ENCODE peak calls at places on chromosomes 3 and 15, in four cellular contexts. One of them, this sample, is unnamed.

GRCh38 chr15:57537951-57538506 is 53.7 kb upstream of the MYZAP start:
- DNase-seq in HepG2: no peak
- DNase-seq in K562: no peak
- DNase-seq in SK-N-SH: no peak
- DNase-seq in this sample: no peak

GRCh38 chr3:190443257-190443656 is 6.4 kb downstream of the TMEM207 start:
- DNase-seq in HepG2: peak
- DNase-seq in K562: no peak
- DNase-seq in SK-N-SH: no peak
- DNase-seq in this sample: no peak

GRCh38 chr3:114557791-114558190 is 264.0 kb downstream of the TIGIT start:
- DNase-seq in HepG2: no peak
- DNase-seq in K562: no peak
- DNase-seq in SK-N-SH: no peak
- DNase-seq in this sample: no peak

GRCh38 chr3:114128231-114128630 is 50.6 kb downstream of the DRD3 start:
- DNase-seq in HepG2: no peak
- DNase-seq in K562: no peak
- DNase-seq in SK-N-SH: no peak
- DNase-seq in this sample: no peak

GRCh38 chr3:9157651-9158383 is 91.6 kb downstream of the SRGAP3 start:
- DNase-seq in HepG2: no peak
- DNase-seq in K562: no peak
- DNase-seq in SK-N-SH: no peak
- DNase-seq in this sample: no peak

GRCh38 chr15:92117301-92117731 is 263.8 kb downstream of the SLCO3A1 start:
- DNase-seq in HepG2: no peak
- DNase-seq in K562: no peak
- DNase-seq in SK-N-SH: no peak
- DNase-seq in this sample: no peak

GRCh38 chr15:91263632-91264477 is 163.8 kb downstream of the SV2B start:
- DNase-seq in HepG2: no peak
- DNase-seq in K562: no peak
- DNase-seq in SK-N-SH: no peak
- DNase-seq in this sample: no peak

GRCh38 chr3:144431134-144431533 is 459.5 kb downstream of the DIPK2A start:
- DNase-seq in HepG2: no peak
- DNase-seq in K562: no peak
- DNase-seq in SK-N-SH: no peak
- DNase-seq in this sample: no peak

GRCh38 chr3:131402391-131403039 is 20.9 kb downstream of the NUDT16 start:
- DNase-seq in HepG2: no peak
- DNase-seq in K562: no peak
- DNase-seq in SK-N-SH: no peak
- DNase-seq in this sample: no peak

GRCh38 chr3:123353852-123354238 is 95.0 kb downstream of the ADCY5 start:
- DNase-seq in HepG2: no peak
- DNase-seq in K562: no peak
- DNase-seq in SK-N-SH: no peak
- DNase-seq in this sample: no peak

GRCh38 chr15:66588971-66589370 is 23.2 kb upstream of the LCTL start:
- DNase-seq in HepG2: no peak
- DNase-seq in K562: no peak
- DNase-seq in SK-N-SH: no peak
- DNase-seq in this sample: no peak

GRCh38 chr15:66592505-66593218 is 26.9 kb upstream of the LCTL start:
- DNase-seq in HepG2: no peak
- DNase-seq in K562: peak
- DNase-seq in SK-N-SH: no peak
- DNase-seq in this sample: no peak

GRCh38 chr15:66591322-66591862 is 25.6 kb upstream of the LCTL start:
- DNase-seq in HepG2: no peak
- DNase-seq in K562: no peak
- DNase-seq in SK-N-SH: no peak
- DNase-seq in this sample: no peak

GRCh38 chr15:66588537-66588936 is 22.7 kb upstream of the LCTL start:
- DNase-seq in HepG2: no peak
- DNase-seq in K562: peak
- DNase-seq in SK-N-SH: no peak
- DNase-seq in this sample: no peak

GRCh38 chr15:66590435-66590834 is 24.6 kb upstream of the LCTL start:
- DNase-seq in HepG2: no peak
- DNase-seq in K562: no peak
- DNase-seq in SK-N-SH: no peak
- DNase-seq in this sample: no peak
- TF ChIP-seq FOXM1 in HepG2: no peak
- TF ChIP-seq FOXM1 in K562: no peak
- TF ChIP-seq FOXM1 in SK-N-SH: no peak
- TF ChIP-seq FOXM1 in this sample: no peak

DNA sequence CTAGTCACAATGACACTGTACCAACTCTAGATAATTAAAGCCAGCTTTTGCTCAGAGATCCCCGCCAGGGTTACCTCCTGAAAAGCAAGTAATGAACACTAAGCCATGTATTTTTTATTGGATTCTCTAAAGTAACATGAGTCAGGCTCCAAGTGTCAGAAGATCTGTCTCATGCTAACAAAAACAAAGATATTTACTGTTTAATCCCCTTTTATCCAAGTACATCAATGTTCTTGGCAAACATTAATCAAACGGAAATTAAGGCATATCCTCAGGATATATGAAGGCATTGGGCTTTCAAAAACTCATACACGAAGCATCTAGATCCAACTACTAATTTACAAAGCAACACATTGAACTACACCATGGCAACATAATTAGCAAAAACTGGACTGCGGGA is 37.2 kb downstream of the MYO5A start:
- DNase-seq in HepG2: no peak
- DNase-seq in K562: no peak
- DNase-seq in SK-N-SH: no peak
- DNase-seq in this sample: no peak
- TF ChIP-seq POLR2AphosphoS5 in HepG2: no peak
- TF ChIP-seq POLR2AphosphoS5 in K562: no peak
- TF ChIP-seq POLR2AphosphoS5 in SK-N-SH: no peak
- TF ChIP-seq POLR2AphosphoS5 in this sample: no peak

GRCh38 chr3:134847349-134847748 is 52.3 kb downstream of the EPHB1 start:
- DNase-seq in HepG2: no peak
- DNase-seq in K562: no peak
- DNase-seq in SK-N-SH: no peak
- DNase-seq in this sample: no peak

GRCh38 chr3:134849561-134849960 is 54.5 kb downstream of the EPHB1 start:
- DNase-seq in HepG2: no peak
- DNase-seq in K562: no peak
- DNase-seq in SK-N-SH: no peak
- DNase-seq in this sample: no peak

GRCh38 chr3:134850761-134851160 is 55.7 kb downstream of the EPHB1 start:
- DNase-seq in HepG2: no peak
- DNase-seq in K562: no peak
- DNase-seq in SK-N-SH: no peak
- DNase-seq in this sample: no peak

GRCh38 chr3:134846084-134846483 is 51.0 kb downstream of the EPHB1 start:
- DNase-seq in HepG2: no peak
- DNase-seq in K562: no peak
- DNase-seq in SK-N-SH: no peak
- DNase-seq in this sample: no peak

GRCh38 chr3:134846943-134847342 is 51.9 kb downstream of the EPHB1 start:
- DNase-seq in HepG2: peak
- DNase-seq in K562: no peak
- DNase-seq in SK-N-SH: no peak
- DNase-seq in this sample: no peak
- TF ChIP-seq FOXM1 in HepG2: no peak
- TF ChIP-seq FOXM1 in K562: no peak
- TF ChIP-seq FOXM1 in SK-N-SH: no peak
- TF ChIP-seq FOXM1 in this sample: no peak

GRCh38 chr15:70892912-70893560 is 410 bp downstream of the LRRC49 start:
- DNase-seq in HepG2: peak
- DNase-seq in K562: no peak
- DNase-seq in SK-N-SH: peak
- DNase-seq in this sample: no peak

GRCh38 chr15:70892002-70892911 is at the start of the genes LRRC49 and THAP10:
- DNase-seq in HepG2: peak
- DNase-seq in K562: peak
- DNase-seq in SK-N-SH: peak
- DNase-seq in this sample: peak
- TF ChIP-seq POLR2AphosphoS5 in HepG2: peak
- TF ChIP-seq POLR2AphosphoS5 in K562: no peak
- TF ChIP-seq POLR2AphosphoS5 in SK-N-SH: peak
- TF ChIP-seq POLR2AphosphoS5 in this sample: no peak

DNA sequence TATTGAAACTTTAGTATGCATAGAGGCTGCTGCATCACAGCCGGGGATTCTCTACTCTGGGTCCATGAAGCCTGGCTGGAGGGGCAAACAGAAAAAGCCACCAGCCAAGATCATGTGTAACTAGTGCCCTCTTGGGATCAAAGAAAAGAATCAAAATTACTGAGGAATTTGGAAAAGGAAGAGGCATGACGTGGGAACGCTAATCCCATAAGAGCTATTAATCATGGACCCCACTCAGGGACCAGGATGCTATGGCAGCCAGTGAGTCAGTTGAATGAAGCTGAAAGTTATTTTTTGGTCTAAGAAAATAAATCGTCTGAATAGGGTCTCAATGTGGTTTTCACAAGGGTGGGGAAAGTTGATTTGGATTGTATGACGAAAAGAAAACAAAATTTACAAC is 1165.1 kb downstream of the ROBO2 start:
- DNase-seq in HepG2: peak
- DNase-seq in K562: no peak
- DNase-seq in SK-N-SH: no peak
- DNase-seq in this sample: no peak
- TF ChIP-seq FOXM1 in HepG2: no peak
- TF ChIP-seq FOXM1 in K562: no peak
- TF ChIP-seq FOXM1 in SK-N-SH: no peak
- TF ChIP-seq FOXM1 in this sample: no peak

GRCh38 chr3:177917234-177917861 is 618.9 kb upstream of the KCNMB2 start:
- DNase-seq in HepG2: no peak
- DNase-seq in K562: no peak
- DNase-seq in SK-N-SH: no peak
- DNase-seq in this sample: no peak

GRCh38 chr3:177916461-177916860 is 619.8 kb upstream of the KCNMB2 start:
- DNase-seq in HepG2: no peak
- DNase-seq in K562: no peak
- DNase-seq in SK-N-SH: no peak
- DNase-seq in this sample: no peak

DNA sequence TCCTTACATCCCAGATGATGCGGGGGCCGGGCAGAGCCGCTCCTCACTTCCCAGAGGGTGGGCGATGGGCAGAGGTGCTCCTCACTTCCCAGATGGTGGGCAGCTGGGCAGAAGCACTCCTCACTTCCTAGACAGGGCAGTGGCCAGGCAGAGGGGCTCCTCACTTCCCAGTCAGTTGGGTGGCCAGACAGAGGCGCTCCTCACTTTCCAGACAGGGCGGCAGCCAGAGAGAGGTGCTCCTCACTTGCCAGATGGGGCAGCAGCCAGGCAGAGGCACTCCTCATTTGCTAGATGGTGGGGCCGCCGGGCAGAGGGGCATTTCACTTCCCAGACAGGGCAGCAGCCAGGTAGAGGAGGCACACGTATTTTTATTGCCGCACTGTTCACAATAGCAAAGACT is 622.0 kb upstream of the KCNMB2 start:
- DNase-seq in HepG2: no peak
- DNase-seq in K562: no peak
- DNase-seq in SK-N-SH: no peak
- DNase-seq in this sample: no peak
- TF ChIP-seq POLR2AphosphoS5 in HepG2: no peak
- TF ChIP-seq POLR2AphosphoS5 in K562: no peak
- TF ChIP-seq POLR2AphosphoS5 in SK-N-SH: no peak
- TF ChIP-seq POLR2AphosphoS5 in this sample: no peak

GRCh38 chr3:194769020-194769643 is 83.4 kb downstream of the FAM43A start:
- DNase-seq in HepG2: peak
- DNase-seq in K562: peak
- DNase-seq in SK-N-SH: peak
- DNase-seq in this sample: peak

GRCh38 chr3:194768586-194768985 is 82.9 kb downstream of the FAM43A start:
- DNase-seq in HepG2: no peak
- DNase-seq in K562: no peak
- DNase-seq in SK-N-SH: no peak
- DNase-seq in this sample: no peak

GRCh38 chr3:194761384-194761783 is 75.7 kb downstream of the FAM43A start:
- DNase-seq in HepG2: no peak
- DNase-seq in K562: no peak
- DNase-seq in SK-N-SH: no peak
- DNase-seq in this sample: no peak

GRCh38 chr3:194767430-194768207 is 81.9 kb downstream of the FAM43A start:
- DNase-seq in HepG2: no peak
- DNase-seq in K562: no peak
- DNase-seq in SK-N-SH: no peak
- DNase-seq in this sample: no peak

GRCh38 chr3:194766845-194767244 is 81.2 kb downstream of the FAM43A start:
- DNase-seq in HepG2: no peak
- DNase-seq in K562: no peak
- DNase-seq in SK-N-SH: no peak
- DNase-seq in this sample: no peak
- TF ChIP-seq FOXM1 in HepG2: no peak
- TF ChIP-seq FOXM1 in K562: no peak
- TF ChIP-seq FOXM1 in SK-N-SH: no peak
- TF ChIP-seq FOXM1 in this sample: no peak

GRCh38 chr3:36943601-36944000 is 1.3 kb downstream of the TRANK1 start:
- DNase-seq in HepG2: no peak
- DNase-seq in K562: no peak
- DNase-seq in SK-N-SH: no peak
- DNase-seq in this sample: no peak
- TF ChIP-seq POLR2AphosphoS5 in HepG2: no peak
- TF ChIP-seq POLR2AphosphoS5 in K562: no peak
- TF ChIP-seq POLR2AphosphoS5 in SK-N-SH: no peak
- TF ChIP-seq POLR2AphosphoS5 in this sample: no peak

This sample was measured in GM12878.